ENCODE peak calls at places on chromosomes 6 and 20, in nine cellular contexts. C, J, L, D, S, Q, W, O and F are unnamed samples.
A peak's percentile ranks its signal among the peaks of the same experiment; 100 is the strongest.

GRCh38 chr20:19433371-19434316 is 221.2 kb downstream of the SLC24A3 start:
- DNase-seq in S (no peak), C (no peak), Q (no peak), O (no peak), D (no peak), J (no peak), W (no peak), L (no peak), F (peak; percentile 13)

GRCh38 chr6:24867104-24867703 is 68.5 kb upstream of the ARMH2 start:
- DNase-seq in O (no peak), D (no peak), L (no peak), W (no peak), S (no peak), C (no peak), J (no peak), Q (no peak), F (no peak)

GRCh38 chr6:96520039-96520850 is 1.4 kb upstream of the UFL1 start:
- DNase-seq in W (no peak), D (no peak), O (peak; percentile 13), J (no peak), C (no peak), S (no peak), L (no peak), Q (no peak), F (peak; percentile 57)

GRCh38 chr6:14321992-14322772 is 204.6 kb downstream of the CD83 start:
- DNase-seq in O (no peak), S (no peak), J (no peak), W (no peak), Q (peak; percentile 20), D (no peak), C (no peak), L (no peak), F (no peak)

GRCh38 chr6:159196430-159196829 is 27.2 kb downstream of the FNDC1 start:
- DNase-seq in O (no peak), Q (no peak), L (no peak), C (no peak), W (no peak), J (no peak), D (no peak), S (no peak), F (no peak)

GRCh38 chr6:100339574-100340255 is 125.0 kb downstream of the SIM1 start:
- DNase-seq in O (peak; percentile 12), Q (no peak), S (no peak), W (no peak), D (no peak), C (no peak), J (no peak), L (no peak), F (no peak)

GRCh38 chr20:63273635-63274380 is 1.2 kb downstream of the ARFGAP1 start:
- DNase-seq in C (peak; percentile 92), D (no peak), L (no peak), W (no peak), S (no peak), J (no peak), O (peak; percentile 82), Q (no peak), F (peak; percentile 57)

GRCh38 chr6:10210052-10210451 is 204.8 kb downstream of the TFAP2A start:
- DNase-seq in J (no peak), O (peak; percentile 35), C (peak; percentile 15), D (no peak), Q (no peak), W (no peak), S (no peak), L (no peak), F (peak; percentile 27)

GRCh38 chr6:33847867-33848266 is 44.1 kb upstream of the MLN start:
- DNase-seq in S (no peak), W (no peak), J (no peak), D (no peak), L (no peak), C (no peak), Q (no peak), O (no peak), F (no peak)

GRCh38 chr6:81450180-81450579 is 302.3 kb downstream of the TENT5A start:
- DNase-seq in D (no peak), W (no peak), J (no peak), S (no peak), L (no peak), Q (no peak), O (no peak), C (no peak), F (no peak)

GRCh38 chr6:15303920-15304291 is 58.0 kb downstream of the JARID2 start:
- DNase-seq in Q (no peak), W (no peak), O (no peak), J (no peak), D (no peak), C (no peak), S (no peak), L (no peak), F (no peak)

GRCh38 chr20:59456342-59457132 is 147.8 kb upstream of the PHACTR3 start:
- DNase-seq in O (no peak), D (no peak), J (no peak), Q (no peak), S (no peak), W (no peak), C (no peak), L (no peak), F (no peak)

GRCh38 chr20:49028684-49029083 is 17.4 kb upstream of the CSE1L start:
- DNase-seq in D (no peak), J (no peak), S (no peak), W (no peak), O (peak; percentile 34), C (peak; percentile 17), L (no peak), Q (no peak), F (no peak)

GRCh38 chr6:34865107-34865506 is 22.7 kb downstream of the TAF11 start:
- DNase-seq in Q (no peak), W (no peak), J (no peak), D (no peak), O (no peak), L (no peak), C (no peak), S (no peak), F (no peak)

GRCh38 chr6:82185948-82186347 is 61.6 kb downstream of the IBTK start:
- DNase-seq in J (no peak), Q (no peak), L (no peak), O (no peak), W (no peak), C (no peak), D (no peak), S (no peak), F (no peak)

GRCh38 chr6:131914234-131914633 is 36.9 kb downstream of the CCN2 start:
- DNase-seq in D (no peak), J (no peak), S (no peak), L (no peak), W (no peak), O (peak; percentile 38), Q (no peak), C (no peak), F (no peak)

GRCh38 chr6:170308761-170309160 is 2.2 kb downstream of the FAM120B start:
- DNase-seq in Q (no peak), W (no peak), L (no peak), O (no peak), D (no peak), S (no peak), C (no peak), J (no peak), F (no peak)

GRCh38 chr6:121619013-121619412 is 183.6 kb downstream of the GJA1 start:
- DNase-seq in L (no peak), J (no peak), D (no peak), O (no peak), S (no peak), W (no peak), C (no peak), Q (no peak), F (no peak)

GRCh38 chr6:27178001-27178730 is 69.3 kb upstream of the PRSS16 start:
- DNase-seq in J (no peak), O (peak; percentile 26), W (peak; percentile 14), Q (peak; percentile 58), C (no peak), L (no peak), D (no peak), S (peak; percentile 43), F (peak; percentile 88)

GRCh38 chr20:44717986-44718385 is 2.8 kb downstream of the CCN5 start:
- DNase-seq in D (no peak), C (no peak), S (no peak), Q (no peak), O (no peak), J (no peak), W (no peak), L (no peak), F (no peak)

GRCh38 chr6:44034391-44034861 is 92.8 kb downstream of the MRPL14 start:
- DNase-seq in S (no peak), O (no peak), W (no peak), Q (no peak), L (no peak), J (no peak), D (no peak), C (peak; percentile 45), F (peak; percentile 37)

GRCh38 chr6:51045548-51045947 is 226.9 kb downstream of the TFAP2B start:
- DNase-seq in W (no peak), J (no peak), S (no peak), L (no peak), Q (no peak), D (no peak), C (no peak), O (no peak), F (no peak)

GRCh38 chr6:21946298-21946783 is 350.5 kb downstream of the PRL start:
- DNase-seq in S (no peak), C (peak; percentile 42), Q (no peak), D (no peak), L (no peak), W (no peak), O (no peak), J (no peak), F (peak; percentile 98)

GRCh38 chr20:32116079-32116521 is 6.6 kb downstream of the TM9SF4 start:
- DNase-seq in L (no peak), W (no peak), D (no peak), C (no peak), O (no peak), S (no peak), Q (no peak), J (no peak), F (no peak)

GRCh38 chr6:145929037-145929633 is 35.0 kb downstream of the SHPRH start:
- DNase-seq in Q (no peak), D (no peak), O (peak; percentile 6), W (peak; percentile 13), S (no peak), L (no peak), J (no peak), C (no peak), F (peak; percentile 42)

GRCh38 chr6:2802521-2803060 is 37.4 kb downstream of the WRNIP1 start:
- DNase-seq in D (no peak), Q (no peak), J (no peak), L (no peak), W (no peak), C (no peak), S (no peak), O (no peak), F (no peak)

GRCh38 chr6:69735029-69735428 is 61.8 kb downstream of the LMBRD1 start:
- DNase-seq in W (no peak), Q (no peak), J (no peak), L (no peak), D (no peak), O (no peak), S (no peak), C (no peak), F (peak; percentile 22)

GRCh38 chr6:125273965-125274364 is 27.8 kb downstream of the HDDC2 start:
- DNase-seq in W (no peak), J (no peak), Q (no peak), L (no peak), O (peak; percentile 83), C (peak; percentile 7), S (no peak), D (no peak), F (no peak)

GRCh38 chr20:36754656-36755222 is 8.8 kb upstream of the NDRG3 start:
- DNase-seq in D (peak; percentile 12), S (no peak), Q (peak; percentile 51), J (no peak), W (peak; percentile 58), O (peak; percentile 79), C (peak; percentile 71), L (peak; percentile 10), F (peak; percentile 57)

GRCh38 chr6:43436577-43437282 is 9.4 kb downstream of the ABCC10 start:
- DNase-seq in O (peak; percentile 96), Q (no peak), L (no peak), C (peak; percentile 81), D (no peak), J (no peak), W (no peak), S (no peak), F (no peak)

GRCh38 chr6:144595266-144595665 is 310.1 kb downstream of the UTRN start:
- DNase-seq in L (no peak), D (no peak), W (no peak), S (no peak), Q (no peak), O (no peak), J (no peak), C (no peak), F (no peak)